ENCODE peak calls at places on chromosomes 4 and X, in six cellular contexts. Y is HCT116, M is sigmoid colon, P is K562, J is transverse colon, D is GM12891. X is an unnamed sample.

GRCh38 chr4:182318256-182318655 is 75.1 kb downstream of the TENM3 start:
- DNase-seq in Y (no peak), M (no peak), P (no peak), J (no peak), D (no peak), X (no peak)

GRCh38 chr4:145179201-145179860 is 1.1 kb downstream of the OTUD4 start:
- DNase-seq in Y (peak), M (peak), P (peak), J (peak), D (no peak), X (peak)

GRCh38 chrX:107324493-107325310 is 118.3 kb downstream of the DNAAF6 start:
- DNase-seq in Y (no peak), M (peak), P (peak), J (no peak), D (peak), X (no peak)

GRCh38 chr4:27894951-27895350 is 1034.3 kb downstream of the STIM2 start:
- DNase-seq in Y (no peak), M (no peak), P (no peak), J (no peak), D (no peak), X (no peak)

GRCh38 chrX:6959006-6959405 is 188.5 kb upstream of the STS start:
- DNase-seq in Y (no peak), M (no peak), P (no peak), J (peak), D (no peak), X (no peak)

GRCh38 chr4:130233377-130234047 is 1137.6 kb downstream of the C4orf33 start:
- DNase-seq in Y (no peak), M (no peak), P (no peak), J (no peak), D (peak), X (no peak)

GRCh38 chr4:30903493-30903892 is 183.3 kb downstream of the PCDH7 start:
- DNase-seq in Y (no peak), M (no peak), P (no peak), J (no peak), D (no peak), X (no peak)

GRCh38 chr4:181566490-181566889 is 676.7 kb upstream of the TENM3 start:
- DNase-seq in Y (no peak), M (no peak), P (no peak), J (no peak), D (no peak), X (no peak)

GRCh38 chr4:34922325-34922724 is 1322.0 kb downstream of the ARAP2 start:
- DNase-seq in Y (no peak), M (no peak), P (no peak), J (no peak), D (no peak), X (no peak)

GRCh38 chr4:6217716-6218381 is 17.5 kb upstream of the JAKMIP1 start:
- DNase-seq in Y (no peak), M (no peak), P (no peak), J (no peak), D (no peak), X (no peak)

GRCh38 chr4:123826896-123827295 is 430.3 kb downstream of the SPRY1 start:
- DNase-seq in Y (no peak), M (no peak), P (no peak), J (no peak), D (no peak), X (no peak)

GRCh38 chrX:21781525-21781924 is 23.6 kb upstream of the SMPX start:
- DNase-seq in Y (no peak), M (no peak), P (no peak), J (no peak), D (no peak), X (no peak)

GRCh38 chrX:37348237-37349130 is 680 bp upstream of the PRRG1 start:
- DNase-seq in Y (no peak), M (no peak), P (no peak), J (no peak), D (no peak), X (no peak)

GRCh38 chr4:151315212-151315886 is 10.1 kb downstream of the SH3D19 start:
- DNase-seq in Y (peak), M (no peak), P (no peak), J (no peak), D (no peak), X (peak)

GRCh38 chr4:9994246-9994847 is 26.9 kb downstream of the SLC2A9 start:
- DNase-seq in Y (no peak), M (no peak), P (no peak), J (peak), D (no peak), X (no peak)

GRCh38 chr4:177681902-177682301 is 239.7 kb upstream of the AGA start:
- DNase-seq in Y (no peak), M (no peak), P (no peak), J (no peak), D (no peak), X (no peak)

GRCh38 chr4:46648088-46648744 is 258.3 kb upstream of the GABRA2 start:
- DNase-seq in Y (no peak), M (no peak), P (peak), J (peak), D (peak), X (peak)

GRCh38 chrX:141278306-141278705 is 36.0 kb upstream of the SPANXC start:
- DNase-seq in Y (no peak), M (no peak), P (peak), J (no peak), D (no peak), X (peak)

GRCh38 chr4:70196855-70197254 is 1.3 kb downstream of the ODAM start:
- DNase-seq in Y (no peak), M (no peak), P (no peak), J (no peak), D (no peak), X (no peak)

GRCh38 chr4:102308032-102308799 is 37.1 kb downstream of the SLC39A8 start:
- DNase-seq in Y (no peak), M (no peak), P (no peak), J (no peak), D (no peak), X (no peak)

GRCh38 chr4:154082760-154083530 is 294.1 kb upstream of the SFRP2 start:
- DNase-seq in Y (no peak), M (no peak), P (peak), J (no peak), D (no peak), X (no peak)

GRCh38 chr4:5448286-5448685 is 260.1 kb downstream of the EVC2 start:
- DNase-seq in Y (no peak), M (no peak), P (no peak), J (no peak), D (no peak), X (no peak)

GRCh38 chr4:32472918-32473317 is 1752.7 kb downstream of the PCDH7 start:
- DNase-seq in Y (no peak), M (no peak), P (no peak), J (no peak), D (no peak), X (no peak)

GRCh38 chr4:173074501-173074946 is 94.1 kb upstream of the GALNT7 start:
- DNase-seq in Y (peak), M (no peak), P (no peak), J (no peak), D (no peak), X (no peak)

GRCh38 chr4:109072595-109072994 is 229.9 kb downstream of the COL25A1 start:
- DNase-seq in Y (no peak), M (no peak), P (no peak), J (no peak), D (no peak), X (no peak)

GRCh38 chrX:44431206-44431605 is 87.7 kb upstream of the EFHC2 start:
- DNase-seq in Y (peak), M (no peak), P (no peak), J (no peak), D (no peak), X (peak)

DNA sequence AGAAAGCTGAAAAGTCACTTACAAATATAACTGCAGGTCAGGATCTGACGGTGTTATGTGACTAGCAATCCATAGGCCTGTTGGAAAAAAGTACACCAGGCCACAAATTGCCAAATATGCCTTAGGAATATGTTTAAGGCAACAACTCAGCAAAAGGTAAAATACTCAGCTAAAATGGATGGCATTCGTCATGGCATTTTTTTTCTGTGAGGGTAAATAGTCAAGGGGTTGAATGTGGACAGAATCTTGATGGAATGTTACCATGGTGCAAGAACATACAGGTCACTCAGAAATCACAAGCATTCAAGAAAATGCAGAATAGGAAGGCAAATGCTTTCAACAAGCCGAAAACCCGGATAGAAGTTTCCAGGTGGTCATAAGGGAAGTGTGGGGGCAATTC is 121.7 kb upstream of the MBNL3 start:
- DNase-seq in Y (no peak), M (no peak), P (no peak), J (no peak), D (no peak), X (no peak)
- TF ChIP-seq POLR2AphosphoS5 in Y (no peak), M (no peak), P (no peak), J (no peak), D (no peak), X (no peak)

DNA sequence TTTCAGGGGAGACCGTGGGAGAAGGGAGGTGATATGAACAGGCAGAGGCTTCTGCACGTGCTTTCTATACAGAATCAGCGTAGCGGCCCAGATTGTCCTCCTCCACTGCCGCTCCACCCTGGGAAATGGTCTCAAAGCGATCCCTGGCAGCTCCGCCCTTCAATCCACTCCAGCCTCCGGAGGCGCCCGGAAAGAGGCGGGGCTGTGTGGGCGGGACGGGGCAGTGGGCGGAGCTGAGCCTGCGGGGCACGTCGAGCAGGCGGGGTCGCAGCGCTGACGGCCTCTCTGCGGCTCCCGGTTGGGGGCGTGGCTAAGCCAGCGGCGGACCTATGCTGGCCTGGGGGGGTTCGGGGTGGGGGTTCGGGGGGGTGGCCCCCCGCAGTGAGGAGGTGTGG is 210 bp upstream of the SMIM10L2A start:
- DNase-seq in Y (peak), M (peak), P (peak), J (peak), D (peak), X (no peak)
- TF ChIP-seq POLR2AphosphoS5 in Y (peak), M (peak), P (no peak), J (no peak), D (no peak), X (no peak)

GRCh38 chrX:49270249-49270921 is 792 bp downstream of the PPP1R3F start:
- DNase-seq in Y (no peak), M (no peak), P (no peak), J (no peak), D (no peak), X (no peak)

GRCh38 chrX:49268702-49269009 is 937 bp upstream of the PPP1R3F start:
- DNase-seq in Y (no peak), M (no peak), P (no peak), J (no peak), D (no peak), X (no peak)

GRCh38 chrX:49269010-49269767 is 404 bp upstream of the PPP1R3F start:
- DNase-seq in Y (peak), M (peak), P (peak), J (peak), D (peak), X (peak)

GRCh38 chrX:49271341-49271740 is 1.7 kb downstream of the PPP1R3F start:
- DNase-seq in Y (no peak), M (peak), P (no peak), J (no peak), D (no peak), X (no peak)

DNA sequence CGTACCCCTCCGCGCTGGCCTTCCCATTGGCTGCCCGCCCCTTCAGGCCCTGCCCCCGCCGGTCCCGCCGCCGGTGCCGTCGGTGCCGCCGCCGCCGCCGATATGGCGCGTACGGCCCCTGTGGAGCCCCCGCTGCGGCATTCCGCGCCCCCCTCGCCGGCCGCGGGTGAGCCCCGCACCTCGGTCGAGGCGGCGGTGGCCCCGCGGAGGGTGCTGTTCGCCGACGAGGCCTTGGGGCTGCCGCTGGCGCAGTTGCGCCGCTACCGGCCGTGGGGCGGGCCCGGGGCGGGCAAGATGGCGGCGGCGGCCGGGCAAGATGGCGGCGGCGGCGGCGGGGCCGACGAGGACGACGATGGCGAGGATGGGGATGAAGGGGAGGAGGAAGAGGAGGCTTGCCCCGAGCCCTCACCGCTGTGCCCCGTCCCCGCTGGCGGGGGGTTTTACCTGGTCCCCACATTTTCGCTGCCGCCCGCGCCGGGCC is at the start of gene PPP1R3F:
- DNase-seq in Y (no peak), M (no peak), P (no peak), J (no peak), D (no peak), X (no peak)
- TF ChIP-seq POLR2AphosphoS5 in Y (no peak), M (no peak), P (no peak), J (peak), D (no peak), X (no peak)

GRCh38 chr4:139208404-139208945 is 31.5 kb upstream of the ELF2 start:
- DNase-seq in Y (no peak), M (peak), P (no peak), J (no peak), D (no peak), X (peak)
- TF ChIP-seq POLR2AphosphoS5 in Y (no peak), M (peak), P (no peak), J (no peak), D (no peak), X (no peak)

X was measured in HepG2.